ENCODE peak calls at places on chromosomes 4 and X, in six cellular contexts. W, L, K, U, Q and M are unnamed samples.

GRCh38 chrX:101759000-101759399 is 99.3 kb upstream of the ARMCX2 start:
- DNase-seq in W (peak), L (no peak), K (peak), U (no peak), Q (no peak), M (no peak)

GRCh38 chr4:80685219-80685618 is 345.3 kb upstream of the BMP3 start:
- DNase-seq in W (no peak), L (no peak), K (no peak), U (no peak), Q (no peak), M (peak)

GRCh38 chrX:41558531-41558930 is 111.4 kb downstream of the NYX start:
- DNase-seq in W (no peak), L (no peak), K (no peak), U (no peak), Q (no peak), M (no peak)

GRCh38 chr4:111943796-111944203 is 201.5 kb upstream of the FAM241A start:
- DNase-seq in W (peak), L (peak), K (no peak), U (no peak), Q (peak), M (no peak)

GRCh38 chrX:108178099-108178498 is 86.5 kb downstream of the ATG4A start:
- DNase-seq in W (no peak), L (no peak), K (no peak), U (no peak), Q (no peak), M (no peak)

GRCh38 chrX:28498658-28499057 is 88.6 kb upstream of the IL1RAPL1 start:
- DNase-seq in W (no peak), L (no peak), K (no peak), U (no peak), Q (no peak), M (no peak)

GRCh38 chrX:74523224-74523623 is 91.2 kb downstream of the RLIM start:
- DNase-seq in W (no peak), L (no peak), K (no peak), U (no peak), Q (no peak), M (no peak)

GRCh38 chr4:6277935-6278800 is 8.5 kb downstream of the WFS1 start:
- DNase-seq in W (no peak), L (no peak), K (peak), U (no peak), Q (no peak), M (no peak)

GRCh38 chr4:7957113-7957656 is 17.5 kb upstream of the AFAP1 start:
- DNase-seq in W (no peak), L (no peak), K (no peak), U (no peak), Q (no peak), M (no peak)

GRCh38 chrX:46574941-46575381 is 1.4 kb downstream of the CHST7 start:
- DNase-seq in W (peak), L (peak), K (peak), U (peak), Q (no peak), M (no peak)

GRCh38 chr4:84677093-84677492 is 94.2 kb downstream of the CDS1 start:
- DNase-seq in W (no peak), L (no peak), K (no peak), U (no peak), Q (no peak), M (no peak)

GRCh38 chr4:2461246-2461960 is 7.5 kb upstream of the RNF4 start:
- DNase-seq in W (no peak), L (no peak), K (no peak), U (no peak), Q (no peak), M (no peak)

GRCh38 chrX:70434352-70434866 is 10.2 kb upstream of the DLG3 start:
- DNase-seq in W (peak), L (peak), K (peak), U (peak), Q (peak), M (no peak)

GRCh38 chrX:52574416-52575275 is 57.8 kb upstream of the XAGE1B start:
- DNase-seq in W (peak), L (peak), K (no peak), U (no peak), Q (peak), M (no peak)

GRCh38 chr4:1596393-1596792 is 87.7 kb downstream of the FAM53A start:
- DNase-seq in W (no peak), L (no peak), K (peak), U (no peak), Q (no peak), M (no peak)

GRCh38 chrX:31353095-31353494 is 281.3 kb upstream of the FTHL17 start:
- DNase-seq in W (no peak), L (no peak), K (no peak), U (no peak), Q (peak), M (no peak)

GRCh38 chr4:172881645-172882044 is 287.0 kb upstream of the GALNT7 start:
- DNase-seq in W (no peak), L (no peak), K (no peak), U (no peak), Q (no peak), M (no peak)